ENCODE peak calls at places on chromosomes 4 and X, in six cellular contexts. One of them, this sample, is unnamed.

GRCh38 chr4:106284227-106284626 is 31.8 kb downstream of the TBCK start:
- DNase-seq in AG04450: no peak
- DNase-seq in left ventricle myocardium inferior: no peak
- DNase-seq in upper lobe of left lung: no peak
- DNase-seq in gastrocnemius medialis: no peak
- DNase-seq in lower lobe of right lung: no peak
- DNase-seq in this sample: no peak

GRCh38 chr4:2793578-2793919 is 664 bp downstream of the SH3BP2 start:
- DNase-seq in gastrocnemius medialis: no peak
- DNase-seq in AG04450: no peak
- DNase-seq in upper lobe of left lung: no peak
- DNase-seq in lower lobe of right lung: peak
- DNase-seq in left ventricle myocardium inferior: peak
- DNase-seq in this sample: no peak

GRCh38 chr4:3135155-3136011 is 60.9 kb downstream of the HTT start:
- DNase-seq in gastrocnemius medialis: no peak
- DNase-seq in left ventricle myocardium inferior: no peak
- DNase-seq in lower lobe of right lung: no peak
- DNase-seq in upper lobe of left lung: no peak
- DNase-seq in AG04450: no peak
- DNase-seq in this sample: no peak

GRCh38 chr4:112840061-112840460 is 203.1 kb downstream of the LARP7 start:
- DNase-seq in upper lobe of left lung: no peak
- DNase-seq in left ventricle myocardium inferior: no peak
- DNase-seq in AG04450: no peak
- DNase-seq in lower lobe of right lung: no peak
- DNase-seq in gastrocnemius medialis: no peak
- DNase-seq in this sample: no peak

GRCh38 chr4:54318904-54319303 is 89.8 kb downstream of the PDGFRA start:
- DNase-seq in left ventricle myocardium inferior: no peak
- DNase-seq in gastrocnemius medialis: no peak
- DNase-seq in lower lobe of right lung: no peak
- DNase-seq in AG04450: peak
- DNase-seq in upper lobe of left lung: no peak
- DNase-seq in this sample: no peak

GRCh38 chr4:81196126-81196650 is 18.8 kb downstream of the PRKG2 start:
- DNase-seq in AG04450: no peak
- DNase-seq in gastrocnemius medialis: no peak
- DNase-seq in lower lobe of right lung: no peak
- DNase-seq in left ventricle myocardium inferior: no peak
- DNase-seq in upper lobe of left lung: no peak
- DNase-seq in this sample: no peak

GRCh38 chr4:48596336-48596735 is 106.3 kb downstream of the ZAR1 start:
- DNase-seq in upper lobe of left lung: no peak
- DNase-seq in lower lobe of right lung: no peak
- DNase-seq in gastrocnemius medialis: no peak
- DNase-seq in left ventricle myocardium inferior: no peak
- DNase-seq in AG04450: no peak
- DNase-seq in this sample: no peak

GRCh38 chrX:95318882-95319281 is 1365.8 kb upstream of the DIAPH2 start:
- DNase-seq in AG04450: no peak
- DNase-seq in left ventricle myocardium inferior: no peak
- DNase-seq in gastrocnemius medialis: no peak
- DNase-seq in lower lobe of right lung: no peak
- DNase-seq in upper lobe of left lung: no peak
- DNase-seq in this sample: no peak

GRCh38 chrX:92230628-92231027 is 451.5 kb downstream of the PCDH11X start:
- DNase-seq in AG04450: no peak
- DNase-seq in lower lobe of right lung: no peak
- DNase-seq in upper lobe of left lung: no peak
- DNase-seq in gastrocnemius medialis: no peak
- DNase-seq in left ventricle myocardium inferior: no peak
- DNase-seq in this sample: no peak

GRCh38 chr4:40980318-40980883 is 230.6 kb downstream of the NSUN7 start:
- DNase-seq in gastrocnemius medialis: no peak
- DNase-seq in upper lobe of left lung: no peak
- DNase-seq in AG04450: no peak
- DNase-seq in lower lobe of right lung: no peak
- DNase-seq in left ventricle myocardium inferior: no peak
- DNase-seq in this sample: no peak

GRCh38 chr4:89906787-89907521 is 12.3 kb downstream of the MMRN1 start:
- DNase-seq in lower lobe of right lung: no peak
- DNase-seq in gastrocnemius medialis: no peak
- DNase-seq in AG04450: no peak
- DNase-seq in upper lobe of left lung: no peak
- DNase-seq in left ventricle myocardium inferior: no peak
- DNase-seq in this sample: no peak

GRCh38 chr4:147731611-147732515 is at the start of gene ARHGAP10:
- DNase-seq in lower lobe of right lung: peak
- DNase-seq in AG04450: peak
- DNase-seq in left ventricle myocardium inferior: peak
- DNase-seq in upper lobe of left lung: peak
- DNase-seq in gastrocnemius medialis: peak
- DNase-seq in this sample: no peak

GRCh38 chrX:38166478-38167083 is 54.1 kb downstream of the SRPX start:
- DNase-seq in left ventricle myocardium inferior: no peak
- DNase-seq in lower lobe of right lung: no peak
- DNase-seq in upper lobe of left lung: no peak
- DNase-seq in AG04450: no peak
- DNase-seq in gastrocnemius medialis: no peak
- DNase-seq in this sample: peak

GRCh38 chr4:5640096-5640495 is 68.3 kb downstream of the EVC2 start:
- DNase-seq in gastrocnemius medialis: no peak
- DNase-seq in lower lobe of right lung: no peak
- DNase-seq in upper lobe of left lung: no peak
- DNase-seq in left ventricle myocardium inferior: no peak
- DNase-seq in AG04450: no peak
- DNase-seq in this sample: no peak

GRCh38 chr4:82851902-82852750 is 38.8 kb downstream of the SEC31A start:
- DNase-seq in AG04450: no peak
- DNase-seq in lower lobe of right lung: no peak
- DNase-seq in upper lobe of left lung: no peak
- DNase-seq in gastrocnemius medialis: no peak
- DNase-seq in left ventricle myocardium inferior: no peak
- DNase-seq in this sample: peak

GRCh38 chr4:186557486-186557885 is 2.1 kb upstream of the MTNR1A start:
- DNase-seq in lower lobe of right lung: no peak
- DNase-seq in gastrocnemius medialis: no peak
- DNase-seq in AG04450: no peak
- DNase-seq in upper lobe of left lung: no peak
- DNase-seq in left ventricle myocardium inferior: no peak
- DNase-seq in this sample: no peak

GRCh38 chr4:189215574-189215973 is 725.1 kb upstream of the FRG1 start:
- DNase-seq in left ventricle myocardium inferior: no peak
- DNase-seq in upper lobe of left lung: no peak
- DNase-seq in lower lobe of right lung: no peak
- DNase-seq in AG04450: no peak
- DNase-seq in gastrocnemius medialis: no peak
- DNase-seq in this sample: no peak

GRCh38 chrX:3820170-3820569 is 106.7 kb upstream of the PRKX start:
- DNase-seq in left ventricle myocardium inferior: no peak
- DNase-seq in AG04450: peak
- DNase-seq in gastrocnemius medialis: no peak
- DNase-seq in lower lobe of right lung: no peak
- DNase-seq in upper lobe of left lung: no peak
- DNase-seq in this sample: no peak

GRCh38 chr4:163048447-163048846 is 118.2 kb downstream of the NAF1 start:
- DNase-seq in left ventricle myocardium inferior: no peak
- DNase-seq in upper lobe of left lung: no peak
- DNase-seq in AG04450: no peak
- DNase-seq in lower lobe of right lung: no peak
- DNase-seq in gastrocnemius medialis: no peak
- DNase-seq in this sample: no peak

GRCh38 chr4:189773909-189774308 is 166.8 kb upstream of the FRG1 start:
- DNase-seq in left ventricle myocardium inferior: no peak
- DNase-seq in AG04450: no peak
- DNase-seq in lower lobe of right lung: no peak
- DNase-seq in upper lobe of left lung: no peak
- DNase-seq in gastrocnemius medialis: no peak
- DNase-seq in this sample: no peak

GRCh38 chrX:119887721-119888425 is 7.8 kb upstream of the AKAP14 start:
- DNase-seq in lower lobe of right lung: peak
- DNase-seq in upper lobe of left lung: peak
- DNase-seq in left ventricle myocardium inferior: peak
- DNase-seq in AG04450: no peak
- DNase-seq in gastrocnemius medialis: peak
- DNase-seq in this sample: no peak

GRCh38 chr4:20172070-20172760 is 79.5 kb upstream of the SLIT2 start:
- DNase-seq in lower lobe of right lung: no peak
- DNase-seq in left ventricle myocardium inferior: no peak
- DNase-seq in AG04450: no peak
- DNase-seq in gastrocnemius medialis: no peak
- DNase-seq in upper lobe of left lung: no peak
- DNase-seq in this sample: no peak

DNA sequence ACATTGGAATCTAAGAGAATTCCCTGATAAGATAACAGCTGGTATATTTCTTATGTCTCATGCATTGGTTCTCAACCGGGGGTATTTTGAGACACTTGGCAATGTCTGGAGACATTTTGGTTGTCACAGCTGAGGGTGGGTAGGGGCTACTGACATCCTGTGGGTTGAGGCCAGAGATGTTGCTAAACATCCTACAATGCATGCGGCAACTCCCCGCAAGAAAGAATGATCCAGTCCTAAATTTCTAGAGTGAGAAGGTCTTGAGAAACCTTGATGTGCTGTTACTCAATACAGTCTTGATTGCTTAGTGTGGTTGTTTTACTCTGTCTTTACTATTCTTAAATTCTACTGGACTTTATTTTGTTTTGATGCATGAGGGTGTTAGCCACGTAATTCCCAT is 287.2 kb downstream of the FRMPD4 start:
- DNase-seq in upper lobe of left lung: no peak
- DNase-seq in AG04450: no peak
- DNase-seq in lower lobe of right lung: no peak
- DNase-seq in left ventricle myocardium inferior: no peak
- DNase-seq in gastrocnemius medialis: no peak
- DNase-seq in this sample: no peak
- H3K27ac ChIP-seq in upper lobe of left lung: no peak
- H3K27ac ChIP-seq in AG04450: no peak
- H3K27ac ChIP-seq in lower lobe of right lung: no peak
- H3K27ac ChIP-seq in left ventricle myocardium inferior: no peak
- H3K27ac ChIP-seq in gastrocnemius medialis: no peak
- H3K27ac ChIP-seq in this sample: no peak

GRCh38 chr4:1223841-1224809 is 24.8 kb downstream of the CTBP1 start:
- DNase-seq in gastrocnemius medialis: no peak
- DNase-seq in left ventricle myocardium inferior: no peak
- DNase-seq in upper lobe of left lung: peak
- DNase-seq in AG04450: no peak
- DNase-seq in lower lobe of right lung: no peak
- DNase-seq in this sample: no peak

GRCh38 chr4:1221155-1221870 is 27.6 kb downstream of the CTBP1 start:
- DNase-seq in upper lobe of left lung: peak
- DNase-seq in AG04450: no peak
- DNase-seq in left ventricle myocardium inferior: no peak
- DNase-seq in lower lobe of right lung: no peak
- DNase-seq in gastrocnemius medialis: no peak
- DNase-seq in this sample: no peak

GRCh38 chr4:1225272-1226166 is 23.4 kb downstream of the CTBP1 start:
- DNase-seq in left ventricle myocardium inferior: no peak
- DNase-seq in lower lobe of right lung: no peak
- DNase-seq in AG04450: no peak
- DNase-seq in upper lobe of left lung: peak
- DNase-seq in gastrocnemius medialis: no peak
- DNase-seq in this sample: no peak

GRCh38 chr4:1222036-1222789 is 26.7 kb downstream of the CTBP1 start:
- DNase-seq in left ventricle myocardium inferior: no peak
- DNase-seq in gastrocnemius medialis: no peak
- DNase-seq in lower lobe of right lung: no peak
- DNase-seq in AG04450: no peak
- DNase-seq in upper lobe of left lung: peak
- DNase-seq in this sample: no peak

GRCh38 chr4:1222938-1223690 is 25.8 kb downstream of the CTBP1 start:
- DNase-seq in AG04450: no peak
- DNase-seq in lower lobe of right lung: no peak
- DNase-seq in gastrocnemius medialis: no peak
- DNase-seq in upper lobe of left lung: peak
- DNase-seq in left ventricle myocardium inferior: no peak
- DNase-seq in this sample: no peak
- H3K4me3 ChIP-seq in AG04450: no peak
- H3K4me3 ChIP-seq in lower lobe of right lung: no peak
- H3K4me3 ChIP-seq in gastrocnemius medialis: no peak
- H3K4me3 ChIP-seq in upper lobe of left lung: no peak
- H3K4me3 ChIP-seq in left ventricle myocardium inferior: no peak
- H3K4me3 ChIP-seq in this sample: no peak

DNA sequence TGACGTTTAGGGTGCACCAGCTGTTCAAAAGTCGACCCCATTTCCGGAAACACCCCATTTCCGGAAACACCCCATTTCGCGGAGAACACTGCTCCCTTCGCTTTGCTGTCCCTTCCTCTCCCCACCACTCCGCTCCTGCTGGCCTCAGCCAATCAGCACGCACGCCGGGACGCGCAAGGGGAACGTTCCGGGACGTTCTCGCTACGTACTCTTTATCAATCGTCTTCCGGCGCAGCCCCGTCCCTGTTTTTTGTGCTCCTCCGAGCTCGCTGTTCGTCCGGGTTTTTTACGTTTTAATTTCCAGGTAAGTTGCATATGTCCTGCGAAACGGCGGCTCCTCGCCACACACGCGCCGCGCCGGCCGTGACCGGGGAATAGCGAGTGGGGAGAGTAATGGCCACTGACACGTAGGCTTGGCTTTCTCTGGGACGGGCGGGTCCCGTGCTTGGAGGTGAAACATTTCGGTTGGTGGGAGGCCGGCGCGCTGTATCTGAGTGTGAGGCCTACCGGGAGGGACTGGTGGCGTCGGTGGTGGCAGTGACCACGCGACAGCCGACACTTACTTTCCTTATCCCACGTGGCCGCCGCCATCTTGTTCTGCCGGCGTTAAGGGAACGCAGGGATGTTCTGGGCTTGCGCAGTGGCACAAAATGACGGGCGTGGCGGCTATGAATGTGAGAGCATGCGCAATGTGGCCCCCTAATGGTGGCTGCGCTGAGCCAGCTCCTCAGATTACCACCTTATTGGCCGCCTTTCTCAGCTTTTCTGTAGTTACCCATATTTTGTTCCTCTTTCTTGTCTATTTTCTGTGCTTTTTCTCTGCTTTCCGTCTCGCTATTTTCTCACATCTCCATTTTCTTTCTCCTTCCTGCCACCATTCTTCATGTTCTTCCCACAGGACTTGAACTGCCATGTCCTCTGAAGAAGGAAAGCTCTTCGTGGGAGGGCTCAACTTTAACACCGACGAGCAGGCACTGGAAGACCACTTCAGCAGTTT is at the start of gene RBM3:
- DNase-seq in left ventricle myocardium inferior: peak
- DNase-seq in gastrocnemius medialis: peak
- DNase-seq in AG04450: no peak
- DNase-seq in upper lobe of left lung: peak
- DNase-seq in lower lobe of right lung: peak
- DNase-seq in this sample: no peak
- H3K27ac ChIP-seq in left ventricle myocardium inferior: peak
- H3K27ac ChIP-seq in gastrocnemius medialis: peak
- H3K27ac ChIP-seq in AG04450: peak
- H3K27ac ChIP-seq in upper lobe of left lung: peak
- H3K27ac ChIP-seq in lower lobe of right lung: peak
- H3K27ac ChIP-seq in this sample: peak

DNA sequence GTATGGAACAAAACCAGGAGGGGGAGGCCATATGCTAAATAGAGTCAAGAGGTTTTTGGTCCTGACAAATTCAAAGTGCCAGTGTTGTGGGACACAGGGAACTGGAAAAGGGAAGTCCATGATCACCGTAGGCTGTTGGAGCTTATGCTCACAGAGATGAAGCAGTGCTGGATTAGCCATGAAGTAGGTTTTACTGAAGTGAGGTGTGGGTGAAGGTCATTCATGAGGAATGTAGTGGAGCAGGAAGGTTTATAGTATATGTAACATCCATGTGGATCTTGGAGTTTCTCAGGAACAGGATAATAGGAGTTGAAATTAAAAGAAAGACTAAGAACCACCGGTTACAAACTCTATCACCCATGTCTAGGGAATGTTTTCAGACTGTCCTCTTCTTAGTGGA is 256.1 kb upstream of the PITX2 start:
- DNase-seq in left ventricle myocardium inferior: no peak
- DNase-seq in AG04450: no peak
- DNase-seq in gastrocnemius medialis: no peak
- DNase-seq in upper lobe of left lung: no peak
- DNase-seq in lower lobe of right lung: no peak
- DNase-seq in this sample: no peak
- H3K4me3 ChIP-seq in left ventricle myocardium inferior: no peak
- H3K4me3 ChIP-seq in AG04450: no peak
- H3K4me3 ChIP-seq in gastrocnemius medialis: no peak
- H3K4me3 ChIP-seq in upper lobe of left lung: no peak
- H3K4me3 ChIP-seq in lower lobe of right lung: no peak
- H3K4me3 ChIP-seq in this sample: no peak